ENCODE peak calls at places on chromosomes 3 and 15, in nine cellular contexts. H is astrocyte of the spinal cord; N is fibroblast of villous mesenchyme; W is CD8-positive, alpha-beta T cell; R is body of pancreas; E is astrocyte of the cerebellum; T is lower lobe of right lung; D is GM20000; J is dorsolateral prefrontal cortex. M is an unnamed sample.
A peak's percentile ranks its signal among the peaks of the same experiment; 100 is the strongest.

GRCh38 chr15:41429003-41429890 is 12.4 kb downstream of the RTF1 start:
- DNase-seq in H (no peak), N (peak; percentile 69), W (no peak), R (no peak), E (no peak), T (no peak), D (peak; percentile 62), J (no peak), M (no peak)

GRCh38 chr3:133292251-133292650 is 107.6 kb upstream of the BFSP2 start:
- DNase-seq in H (peak; percentile 17), N (no peak), W (no peak), R (no peak), E (no peak), T (no peak), D (no peak), J (no peak), M (no peak)

GRCh38 chr3:53822331-53822741 is 23.9 kb downstream of the CHDH start:
- DNase-seq in H (no peak), N (no peak), W (no peak), R (peak; percentile 14), E (no peak), T (no peak), D (no peak), J (peak; percentile 44), M (no peak)

GRCh38 chr3:101865751-101866509 is 16.6 kb downstream of the NFKBIZ start:
- DNase-seq in H (no peak), N (peak; percentile 60), W (no peak), R (peak; percentile 39), E (no peak), T (no peak), D (no peak), J (no peak), M (no peak)

GRCh38 chr15:87816811-87817210 is 439.7 kb downstream of the NTRK3 start:
- DNase-seq in H (peak; percentile 92), N (peak; percentile 75), W (no peak), R (no peak), E (peak; percentile 52), T (no peak), D (no peak), J (no peak), M (no peak)

GRCh38 chr3:396293-396692 is 199.7 kb downstream of the CHL1 start:
- DNase-seq in H (no peak), N (no peak), W (no peak), R (no peak), E (no peak), T (no peak), D (no peak), J (no peak), M (no peak)

GRCh38 chr3:51927095-51927977 is 14.4 kb downstream of the RRP9 start:
- DNase-seq in H (no peak), N (no peak), W (no peak), R (no peak), E (no peak), T (no peak), D (no peak), J (no peak), M (no peak)

GRCh38 chr3:124504332-124505059 is 225.8 kb upstream of the UMPS start:
- DNase-seq in H (peak; percentile 46), N (no peak), W (no peak), R (no peak), E (peak; percentile 41), T (no peak), D (no peak), J (no peak), M (no peak)

GRCh38 chr3:122784436-122784835 is 9.2 kb downstream of the HSPBAP1 start:
- DNase-seq in H (no peak), N (peak; percentile 40), W (no peak), R (no peak), E (no peak), T (no peak), D (no peak), J (no peak), M (no peak)

DNA sequence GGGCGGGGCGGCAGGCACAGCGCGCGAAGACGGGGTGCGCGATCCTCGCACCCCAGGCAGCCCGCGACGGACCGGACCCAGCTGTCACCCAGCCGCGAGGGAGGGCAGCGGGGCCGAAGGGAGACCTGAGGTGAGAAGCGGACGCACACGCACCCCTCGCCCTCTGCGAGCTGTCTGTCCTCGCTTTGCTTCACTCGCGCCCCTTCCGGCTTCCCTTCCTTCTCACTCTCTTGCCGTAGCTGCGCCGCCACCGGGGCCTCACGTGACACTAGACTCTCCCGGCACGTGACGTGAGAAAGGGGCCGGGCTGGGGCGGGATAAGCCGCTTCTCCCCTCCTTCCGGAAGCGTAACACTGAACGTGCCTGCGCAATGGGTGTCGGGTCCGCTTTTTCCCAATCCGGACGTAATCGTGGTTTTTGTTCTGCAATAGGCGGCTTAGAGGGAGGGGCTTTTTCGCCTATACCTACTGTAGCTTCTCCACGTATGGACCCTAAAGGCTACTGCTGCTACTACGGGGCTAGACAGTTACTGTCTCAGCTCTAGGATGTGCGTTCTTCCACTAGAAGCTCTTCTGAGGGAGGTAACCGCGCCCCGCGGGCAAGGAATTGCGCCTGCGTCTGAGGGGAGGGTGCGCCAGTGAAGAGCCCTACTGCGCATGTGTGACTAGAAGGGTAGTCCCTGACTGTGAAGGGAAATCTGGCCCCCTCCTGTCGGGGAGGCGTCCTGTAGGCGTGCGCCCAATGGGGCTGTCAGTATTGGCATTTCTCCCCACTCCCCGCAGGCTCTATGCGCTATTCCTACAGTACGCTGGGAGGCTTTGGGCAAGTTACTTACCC is at the start of the genes ATG3 and SLC35A5:
- DNase-seq in H (peak; percentile 99), N (peak; percentile 99), W (peak; percentile 99), R (peak; percentile 99), E (peak; percentile 93), T (peak; percentile 99), D (peak; percentile 94), J (peak; percentile 95), M (peak; percentile 99)
- TF ChIP-seq CTCF in H (peak; percentile 16), N (no peak), W (no peak), R (peak; percentile 10), E (no peak), T (peak; percentile 4), D (no peak), J (no peak), M (no peak)

GRCh38 chr3:177530908-177531307 is 333.6 kb upstream of the TBL1XR1 start:
- DNase-seq in H (no peak), N (no peak), W (no peak), R (no peak), E (no peak), T (no peak), D (no peak), J (no peak), M (no peak)

GRCh38 chr3:177537612-177538011 is 340.3 kb upstream of the TBL1XR1 start:
- DNase-seq in H (no peak), N (no peak), W (no peak), R (no peak), E (no peak), T (no peak), D (no peak), J (no peak), M (no peak)

GRCh38 chr3:177538064-177538742 is 340.9 kb upstream of the TBL1XR1 start:
- DNase-seq in H (peak; percentile 64), N (peak; percentile 30), W (no peak), R (no peak), E (peak; percentile 50), T (no peak), D (no peak), J (no peak), M (no peak)

GRCh38 chr3:177538743-177539730 is 341.8 kb upstream of the TBL1XR1 start:
- DNase-seq in H (no peak), N (no peak), W (no peak), R (no peak), E (no peak), T (no peak), D (peak; percentile 31), J (no peak), M (no peak)

DNA sequence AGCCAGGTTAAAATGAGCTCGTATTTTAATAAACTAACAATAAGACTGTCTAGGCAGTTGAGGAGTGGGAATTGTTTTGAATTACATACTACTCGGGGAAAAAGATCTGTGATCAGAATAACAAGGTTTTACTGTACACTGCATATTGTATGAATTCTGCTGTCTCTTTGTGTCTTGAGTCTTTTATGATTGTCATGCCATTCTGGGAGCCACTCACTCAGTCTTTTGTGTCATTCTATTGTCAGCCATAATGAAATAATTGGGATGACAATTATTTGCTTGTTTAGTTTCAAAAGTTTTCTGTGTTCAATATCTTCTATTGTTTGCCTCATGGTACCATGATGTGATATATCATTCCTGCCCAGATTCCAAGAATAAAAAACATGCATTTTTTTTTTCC is 339.6 kb upstream of the TBL1XR1 start:
- DNase-seq in H (no peak), N (no peak), W (no peak), R (no peak), E (no peak), T (no peak), D (no peak), J (no peak), M (no peak)
- TF ChIP-seq CTCF in H (no peak), N (no peak), W (no peak), R (no peak), E (no peak), T (no peak), D (no peak), J (no peak), M (no peak)

DNA sequence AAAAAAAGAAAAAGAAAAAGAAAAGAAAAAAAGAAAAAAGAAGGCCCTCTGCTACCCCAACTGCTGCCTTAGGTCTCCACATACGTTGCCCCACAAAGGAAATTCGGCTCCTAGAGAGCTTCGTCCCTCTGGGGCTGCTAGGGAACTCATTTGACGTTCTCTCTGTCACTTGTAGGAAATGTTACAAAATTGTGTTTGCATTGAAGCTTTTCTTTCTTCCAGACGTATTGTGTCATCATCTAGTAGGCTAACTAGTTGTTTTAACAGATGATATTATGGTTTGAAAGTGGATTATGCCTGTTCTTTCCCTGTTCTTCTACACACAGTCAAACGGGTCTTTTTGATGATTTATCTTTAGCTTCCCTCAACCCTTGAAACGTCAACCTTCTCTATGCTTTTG is 125.3 kb downstream of the BDH1 start:
- DNase-seq in H (no peak), N (no peak), W (no peak), R (no peak), E (no peak), T (no peak), D (no peak), J (no peak), M (no peak)
- TF ChIP-seq CTCF in H (no peak), N (no peak), W (no peak), R (no peak), E (no peak), T (no peak), D (no peak), J (no peak), M (no peak)

DNA sequence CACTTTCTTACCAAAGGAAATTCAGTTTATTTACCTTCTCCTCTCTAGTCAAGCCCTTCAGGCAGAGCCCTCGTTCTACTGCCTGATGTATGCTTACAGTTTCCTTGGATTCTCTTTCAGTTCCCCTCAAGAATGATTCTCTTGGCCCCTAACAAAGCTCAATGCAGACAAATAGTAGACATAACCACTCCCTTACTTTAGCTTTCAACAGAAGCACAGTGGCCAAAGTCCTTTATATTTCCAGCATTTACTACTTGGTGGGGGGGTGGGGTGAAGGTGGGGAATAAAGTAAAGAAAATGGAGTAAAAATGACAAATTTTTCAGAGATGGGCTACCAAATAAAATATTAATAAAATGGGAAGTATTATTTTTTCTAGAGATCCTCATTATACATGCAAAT is 65.6 kb downstream of the ATP8B4 start:
- DNase-seq in H (no peak), N (no peak), W (no peak), R (no peak), E (no peak), T (no peak), D (no peak), J (no peak), M (no peak)
- TF ChIP-seq CTCF in H (no peak), N (no peak), W (no peak), R (no peak), E (no peak), T (no peak), D (no peak), J (no peak), M (no peak)

GRCh38 chr3:192336286-192336685 is 391.1 kb downstream of the FGF12 start:
- DNase-seq in H (no peak), N (no peak), W (no peak), R (no peak), E (no peak), T (no peak), D (no peak), J (no peak), M (no peak)
- TF ChIP-seq CTCF in H (no peak), N (no peak), W (no peak), R (no peak), E (no peak), T (no peak), D (no peak), J (no peak), M (no peak)